ENCODE peak calls at places on chromosomes 11 and 22, in six cellular contexts. A, B, J, Z, N and P are unnamed samples. For H4K20me1, the result is how much of the 10 kb centered on the place peaks cover.

GRCh38 chr11:118514103-118514502 is 13.2 kb upstream of the TTC36 start:
- DNase-seq in A (no peak), B (no peak), J (no peak), Z (no peak), N (no peak), P (no peak)

GRCh38 chr11:112248216-112248615 is 12.4 kb downstream of the PLET1 start:
- DNase-seq in A (no peak), B (no peak), J (no peak), Z (no peak), N (peak), P (no peak)

GRCh38 chr22:37995460-37995859 is 11.1 kb upstream of the SOX10 start:
- DNase-seq in A (no peak), B (no peak), J (no peak), Z (no peak), N (no peak), P (no peak)

GRCh38 chr11:67277231-67277961 is 11.1 kb downstream of the GRK2 start:
- DNase-seq in A (no peak), B (peak), J (peak), Z (peak), N (peak), P (peak)

GRCh38 chr11:130705670-130706421 is 210.4 kb downstream of the SNX19 start:
- DNase-seq in A (no peak), B (no peak), J (no peak), Z (no peak), N (no peak), P (no peak)

GRCh38 chr11:1127664-1128162 is 30.0 kb upstream of the MUC5AC start:
- DNase-seq in A (no peak), B (no peak), J (no peak), Z (no peak), N (no peak), P (no peak)

GRCh38 chr11:23729088-23729487 is 767.8 kb upstream of the LUZP2 start:
- DNase-seq in A (no peak), B (no peak), J (peak), Z (no peak), N (no peak), P (no peak)

GRCh38 chr11:2319791-2320481 is 18.1 kb downstream of the TSPAN32 start:
- DNase-seq in A (no peak), B (no peak), J (no peak), Z (no peak), N (no peak), P (no peak)

GRCh38 chr11:44113572-44113971 is 18.1 kb downstream of the EXT2 start:
- DNase-seq in A (no peak), B (no peak), J (no peak), Z (no peak), N (no peak), P (no peak)

GRCh38 chr22:46377566-46378498 is 42.3 kb downstream of the TRMU start:
- DNase-seq in A (peak), B (no peak), J (peak), Z (peak), N (no peak), P (no peak)

GRCh38 chr11:118058311-118059230 is 18.3 kb upstream of the TMPRSS4 start:
- DNase-seq in A (no peak), B (no peak), J (no peak), Z (no peak), N (no peak), P (no peak)

GRCh38 chr11:10856689-10857603 is 907 bp downstream of the ZBED5 start:
- DNase-seq in A (peak), B (no peak), J (peak), Z (peak), N (peak), P (peak)

GRCh38 chr11:69355959-69356702 is 62.2 kb downstream of the MYEOV start:
- DNase-seq in A (no peak), B (no peak), J (no peak), Z (no peak), N (no peak), P (no peak)

GRCh38 chr11:76208829-76209670 is 2.7 kb upstream of the WNT11 start:
- DNase-seq in A (peak), B (peak), J (peak), Z (peak), N (peak), P (peak)

GRCh38 chr11:4065601-4066377 is 28.8 kb upstream of the RRM1 start:
- DNase-seq in A (no peak), B (no peak), J (no peak), Z (peak), N (no peak), P (no peak)

GRCh38 chr11:57274904-57275498 is 38.0 kb upstream of the APLNR start:
- DNase-seq in A (no peak), B (no peak), J (no peak), Z (no peak), N (no peak), P (peak)

GRCh38 chr11:76665921-76666351 is 4.6 kb downstream of the LRRC32 start:
- DNase-seq in A (no peak), B (no peak), J (no peak), Z (no peak), N (no peak), P (no peak)

GRCh38 chr11:114398303-114398920 is 1.9 kb downstream of the C11orf71 start:
- DNase-seq in A (no peak), B (no peak), J (no peak), Z (no peak), N (no peak), P (no peak)

GRCh38 chr11:10385696-10386095 is 69.4 kb upstream of the AMPD3 start:
- DNase-seq in A (no peak), B (no peak), J (no peak), Z (no peak), N (peak), P (no peak)

GRCh38 chr11:69642549-69642912 is 1.6 kb downstream of the CCND1 start:
- DNase-seq in A (peak), B (no peak), J (peak), Z (peak), N (no peak), P (peak)

GRCh38 chr11:114265084-114265878 is 30.9 kb upstream of the NNMT start:
- DNase-seq in A (no peak), B (no peak), J (no peak), Z (no peak), N (no peak), P (no peak)

GRCh38 chr11:125082611-125083311 is 19.7 kb downstream of the SLC37A2 start:
- DNase-seq in A (peak), B (no peak), J (no peak), Z (no peak), N (peak), P (peak)

GRCh38 chr22:47547881-47548630 is 785.6 kb downstream of the TBC1D22A start:
- DNase-seq in A (no peak), B (no peak), J (no peak), Z (no peak), N (no peak), P (no peak)

GRCh38 chr22:22386602-22387385 is 121.7 kb downstream of the ZNF280B start:
- DNase-seq in A (no peak), B (no peak), J (no peak), Z (no peak), N (no peak), P (no peak)

DNA sequence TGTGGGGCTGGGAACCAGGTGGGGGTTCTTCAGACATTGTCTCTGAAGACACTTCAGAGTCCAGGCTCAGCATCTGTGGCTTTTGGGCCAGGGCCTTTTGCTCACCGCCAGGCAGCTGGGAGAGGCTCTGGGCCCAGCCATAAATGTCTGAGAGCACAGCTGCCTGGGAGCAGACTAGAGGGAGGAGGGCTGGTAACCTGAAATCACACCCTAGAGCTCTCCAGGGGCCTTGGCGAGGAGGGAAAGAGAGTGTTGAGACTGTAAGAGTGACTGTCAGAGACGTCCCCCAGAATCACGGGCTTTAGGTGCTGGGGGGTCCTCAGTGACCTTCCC is 4.1 kb downstream of the TRABD start:
- DNase-seq in A (no peak), B (peak), J (no peak), Z (no peak), N (peak), P (no peak)
- H4K20me1 ChIP-seq in A (under half), B (half or more), J (half or more), Z (under half), N (under half), P (under half)

GRCh38 chr11:120132645-120133185 is 5.2 kb downstream of the TRIM29 start:
- DNase-seq in A (no peak), B (no peak), J (no peak), Z (no peak), N (no peak), P (no peak)
- H4K20me1 ChIP-seq in A (under half), B (under half), J (under half), Z (under half), N (under half), P (under half)

GRCh38 chr11:110311783-110312578 is 15.6 kb upstream of the RDX start:
- DNase-seq in A (no peak), B (no peak), J (no peak), Z (no peak), N (peak), P (peak)
- H4K20me1 ChIP-seq in A (under half), B (under half), J (under half), Z (under half), N (under half), P (under half)

GRCh38 chr11:59770324-59770723 is 15.1 kb downstream of the STX3 start:
- DNase-seq in A (no peak), B (no peak), J (no peak), Z (no peak), N (no peak), P (no peak)

GRCh38 chr11:59769086-59769485 is 13.9 kb downstream of the STX3 start:
- DNase-seq in A (no peak), B (no peak), J (no peak), Z (no peak), N (no peak), P (no peak)

GRCh38 chr11:59771605-59772004 is 16.4 kb downstream of the STX3 start:
- DNase-seq in A (no peak), B (no peak), J (no peak), Z (no peak), N (no peak), P (no peak)

GRCh38 chr11:59769828-59770227 is 14.7 kb downstream of the STX3 start:
- DNase-seq in A (no peak), B (no peak), J (no peak), Z (no peak), N (no peak), P (no peak)

DNA sequence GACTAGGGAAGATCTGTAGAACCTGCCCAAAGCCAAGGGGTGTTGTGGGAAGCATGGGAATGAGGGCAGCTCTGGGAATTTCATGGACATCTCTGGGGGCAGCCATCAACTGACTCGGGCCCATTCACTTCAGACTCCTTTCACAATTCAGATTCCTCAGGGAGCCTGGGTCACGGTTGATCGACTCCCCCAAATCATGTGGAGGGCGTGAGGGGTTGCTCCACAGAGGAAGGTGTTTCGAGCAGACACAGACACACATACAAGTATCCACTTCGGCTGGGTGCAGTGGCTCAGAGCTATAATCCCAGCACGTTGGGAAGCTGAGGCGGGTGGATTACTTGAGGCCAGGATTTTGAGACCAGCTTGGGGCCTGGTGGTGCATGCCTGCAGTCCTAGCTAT is 15.7 kb downstream of the STX3 start:
- DNase-seq in A (no peak), B (no peak), J (no peak), Z (no peak), N (no peak), P (no peak)
- H4K20me1 ChIP-seq in A (under half), B (under half), J (under half), Z (under half), N (under half), P (under half)

GRCh38 chr22:40431021-40431420 is 60.6 kb downstream of the SGSM3 start:
- DNase-seq in A (no peak), B (no peak), J (no peak), Z (no peak), N (no peak), P (no peak)
- H4K20me1 ChIP-seq in A (under half), B (under half), J (under half), Z (under half), N (under half), P (under half)

GRCh38 chr11:119722281-119722794 is 6.7 kb downstream of the NECTIN1 start:
- DNase-seq in A (no peak), B (no peak), J (no peak), Z (peak), N (no peak), P (no peak)
- H4K20me1 ChIP-seq in A (under half), B (under half), J (half or more), Z (half or more), N (under half), P (under half)

DNA sequence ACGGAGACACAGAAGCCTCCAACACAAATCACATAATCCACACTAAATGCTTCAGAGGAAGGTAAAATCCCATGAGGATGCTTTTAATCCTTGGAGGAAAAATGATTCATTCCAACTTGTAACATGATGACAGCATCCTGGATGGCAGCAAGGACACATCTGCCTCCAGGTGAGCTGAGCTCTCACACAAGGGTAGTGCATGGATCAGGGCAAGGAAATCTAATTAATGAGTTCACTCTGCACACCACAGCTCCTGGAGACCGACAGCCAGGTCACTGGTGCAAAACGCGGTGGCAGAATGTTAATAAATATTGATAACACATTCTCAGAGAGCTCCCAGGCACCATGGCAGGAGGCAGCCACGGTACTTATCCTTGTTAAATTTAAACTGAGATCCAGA is 40.3 kb upstream of the CYP2D6 start:
- DNase-seq in A (no peak), B (no peak), J (no peak), Z (no peak), N (no peak), P (no peak)
- H4K20me1 ChIP-seq in A (under half), B (half or more), J (half or more), Z (under half), N (under half), P (under half)

GRCh38 chr11:134226806-134227325 is 2.4 kb downstream of the VPS26B start:
- DNase-seq in A (no peak), B (no peak), J (no peak), Z (no peak), N (no peak), P (peak)
- H4K20me1 ChIP-seq in A (under half), B (under half), J (under half), Z (under half), N (under half), P (under half)

DNA sequence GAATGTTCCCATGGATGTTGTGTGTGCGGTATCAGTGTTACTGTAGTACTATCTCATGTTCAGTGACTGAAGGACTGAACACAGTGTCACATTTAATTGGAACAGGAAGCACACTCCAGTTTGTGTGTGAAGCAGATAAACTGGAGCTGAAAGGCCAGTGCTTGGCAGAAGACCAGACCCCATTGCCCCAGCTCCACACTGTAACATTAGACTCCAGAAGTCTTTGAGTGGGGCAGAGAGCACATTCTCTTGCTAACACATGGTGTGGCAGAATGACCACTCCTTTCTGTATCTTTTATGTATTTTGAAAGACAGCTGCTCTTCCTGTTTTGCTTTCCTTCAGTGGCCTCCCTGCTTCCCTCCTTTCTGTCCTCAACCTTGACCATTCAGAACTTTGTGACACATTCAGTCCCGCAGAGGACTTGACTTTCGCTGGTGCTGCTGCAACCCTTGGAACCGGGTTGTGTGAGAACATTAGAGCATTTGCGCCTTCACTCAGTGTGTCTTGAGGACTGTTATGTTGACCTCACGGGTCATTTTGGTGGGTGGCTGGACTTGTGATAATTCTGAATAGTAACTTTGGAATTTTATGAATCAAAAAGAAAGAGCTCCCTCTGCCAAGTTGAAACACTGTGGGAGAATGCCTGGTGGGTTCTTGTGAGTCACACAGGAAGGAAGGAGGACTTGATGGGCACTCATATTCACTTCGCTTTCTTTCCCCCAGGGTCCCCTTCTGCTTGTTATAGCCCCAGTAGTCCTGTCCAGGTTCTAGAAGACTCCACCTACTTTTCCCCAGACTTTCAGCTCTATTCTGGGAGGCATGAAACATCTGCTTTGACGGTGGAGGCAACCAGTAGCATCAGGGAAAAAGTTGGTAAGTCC is 26.4 kb downstream of the AMOTL1 start:
- DNase-seq in A (no peak), B (no peak), J (no peak), Z (no peak), N (peak), P (peak)
- H4K20me1 ChIP-seq in A (half or more), B (under half), J (half or more), Z (under half), N (under half), P (under half)

GRCh38 chr11:61712911-61713310 is 32.7 kb downstream of the DAGLA start:
- DNase-seq in A (no peak), B (no peak), J (no peak), Z (no peak), N (no peak), P (no peak)
- H4K20me1 ChIP-seq in A (under half), B (under half), J (under half), Z (under half), N (under half), P (under half)